ENCODE peak calls at places on chromosomes 2 and 18, in eight cellular contexts. C is cardiac muscle cell, M is upper lobe of right lung, Q is endodermal cell, J is hepatocyte, O is left ventricle myocardium inferior, Z is left lung, W is RWPE2. D is an unnamed sample.

GRCh38 chr2:100818003-100818605 is 1.8 kb upstream of the NPAS2 start:
- DNase-seq in M (no peak), J (no peak), Q (no peak), W (no peak), O (no peak), C (peak; percentile 73), Z (no peak), D (no peak)

GRCh38 chr2:212265777-212266176 is 272.8 kb downstream of the ERBB4 start:
- DNase-seq in C (no peak), Z (no peak), J (no peak), O (no peak), Q (no peak), W (no peak), M (no peak), D (no peak)

GRCh38 chr2:193382583-193382982 is 1187.8 kb upstream of the TMEFF2 start:
- DNase-seq in M (no peak), Q (peak; percentile 62), Z (no peak), W (no peak), C (no peak), O (no peak), J (no peak), D (no peak)

GRCh38 chr2:170258382-170258781 is 80.4 kb downstream of the MYO3B start:
- DNase-seq in M (no peak), C (no peak), Q (no peak), Z (no peak), W (no peak), J (no peak), O (no peak), D (no peak)

GRCh38 chr2:70124983-70125480 is 37.8 kb downstream of the PCBP1 start:
- DNase-seq in Z (peak; percentile 92), O (peak; percentile 66), Q (peak; percentile 79), J (peak; percentile 77), C (peak; percentile 64), M (peak; percentile 88), W (no peak), D (peak; percentile 75)

GRCh38 chr2:239143858-239144712 is 256.7 kb downstream of the HDAC4 start:
- DNase-seq in Z (peak; percentile 57), J (peak; percentile 57), C (peak; percentile 69), M (no peak), Q (peak; percentile 79), W (no peak), O (no peak), D (no peak)

GRCh38 chr2:27737676-27738348 is 33.7 kb upstream of the MRPL33 start:
- DNase-seq in J (peak; percentile 70), O (no peak), Z (no peak), M (no peak), C (peak; percentile 93), Q (no peak), W (no peak), D (no peak)

GRCh38 chr2:118847447-118848172 is at the start of gene EN1:
- DNase-seq in J (peak; percentile 51), Q (peak; percentile 91), Z (no peak), M (no peak), C (peak; percentile 86), O (no peak), W (no peak), D (no peak)

GRCh38 chr2:20478961-20479360 is 32.1 kb downstream of the RHOB start:
- DNase-seq in J (no peak), W (no peak), Z (no peak), M (peak; percentile 37), C (no peak), O (no peak), Q (peak; percentile 9), D (no peak)

GRCh38 chr18:79405781-79406575 is 10.2 kb downstream of the NFATC1 start:
- DNase-seq in Z (peak; percentile 89), Q (no peak), W (no peak), M (peak; percentile 85), J (no peak), O (peak; percentile 54), C (no peak), D (peak; percentile 73)

GRCh38 chr2:70122470-70122869 is 35.2 kb downstream of the PCBP1 start:
- DNase-seq in C (no peak), Z (no peak), O (no peak), M (no peak), Q (no peak), W (no peak), J (no peak), D (no peak)

GRCh38 chr18:1075310-1075709 is 170.6 kb downstream of the ADCYAP1 start:
- DNase-seq in Q (no peak), M (no peak), O (no peak), C (no peak), J (peak; percentile 37), Z (no peak), W (no peak), D (no peak)
- TF ChIP-seq CTCF in Q (no peak), M (no peak), O (no peak), C (no peak), J (no peak), Z (no peak), W (no peak), D (no peak)

DNA sequence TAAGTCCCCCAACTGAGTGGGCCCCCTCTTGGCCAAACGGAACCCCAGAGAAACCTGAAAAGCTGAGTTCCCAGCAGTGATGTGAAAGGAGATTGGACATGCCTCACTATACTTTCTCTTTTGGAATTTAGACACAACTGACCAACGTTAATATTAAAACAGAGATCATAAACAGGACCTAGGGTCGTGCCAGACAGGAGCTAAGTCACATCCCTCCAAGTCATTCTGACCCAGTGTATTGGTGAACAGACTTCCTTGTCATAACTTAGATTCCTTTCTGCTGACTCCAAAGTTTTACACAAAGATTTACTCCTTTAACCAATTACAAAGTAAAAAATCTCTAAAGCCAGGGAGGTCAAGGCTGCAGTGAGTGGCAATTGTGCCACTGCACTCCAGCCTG is 46.9 kb downstream of the UXS1 start:
- DNase-seq in O (no peak), Q (no peak), C (peak; percentile 42), M (no peak), W (no peak), J (no peak), Z (no peak), D (no peak)
- H3K4me1 ChIP-seq in O (peaks cover 16% of the 10 kb centered on the region), Q (no peaks in the 10 kb centered on the region), C (peaks cover 15% of the 10 kb centered on the region), M (no peaks in the 10 kb centered on the region), W (peaks cover 14% of the 10 kb centered on the region), J (peaks cover 8% of the 10 kb centered on the region), Z (no peaks in the 10 kb centered on the region), D (no peaks in the 10 kb centered on the region)

GRCh38 chr2:196066794-196067382 is 1.7 kb downstream of the DNAH7 start:
- DNase-seq in W (no peak), C (peak; percentile 45), O (no peak), Z (no peak), M (no peak), Q (no peak), J (peak; percentile 38), D (no peak)

GRCh38 chr2:196073521-196073920 is 4.9 kb upstream of the DNAH7 start:
- DNase-seq in O (no peak), J (peak; percentile 18), Z (no peak), M (no peak), Q (no peak), C (no peak), W (no peak), D (no peak)

GRCh38 chr2:196063773-196064172 is 4.9 kb downstream of the DNAH7 start:
- DNase-seq in Q (no peak), W (no peak), C (no peak), J (no peak), M (no peak), Z (no peak), O (no peak), D (no peak)

DNA sequence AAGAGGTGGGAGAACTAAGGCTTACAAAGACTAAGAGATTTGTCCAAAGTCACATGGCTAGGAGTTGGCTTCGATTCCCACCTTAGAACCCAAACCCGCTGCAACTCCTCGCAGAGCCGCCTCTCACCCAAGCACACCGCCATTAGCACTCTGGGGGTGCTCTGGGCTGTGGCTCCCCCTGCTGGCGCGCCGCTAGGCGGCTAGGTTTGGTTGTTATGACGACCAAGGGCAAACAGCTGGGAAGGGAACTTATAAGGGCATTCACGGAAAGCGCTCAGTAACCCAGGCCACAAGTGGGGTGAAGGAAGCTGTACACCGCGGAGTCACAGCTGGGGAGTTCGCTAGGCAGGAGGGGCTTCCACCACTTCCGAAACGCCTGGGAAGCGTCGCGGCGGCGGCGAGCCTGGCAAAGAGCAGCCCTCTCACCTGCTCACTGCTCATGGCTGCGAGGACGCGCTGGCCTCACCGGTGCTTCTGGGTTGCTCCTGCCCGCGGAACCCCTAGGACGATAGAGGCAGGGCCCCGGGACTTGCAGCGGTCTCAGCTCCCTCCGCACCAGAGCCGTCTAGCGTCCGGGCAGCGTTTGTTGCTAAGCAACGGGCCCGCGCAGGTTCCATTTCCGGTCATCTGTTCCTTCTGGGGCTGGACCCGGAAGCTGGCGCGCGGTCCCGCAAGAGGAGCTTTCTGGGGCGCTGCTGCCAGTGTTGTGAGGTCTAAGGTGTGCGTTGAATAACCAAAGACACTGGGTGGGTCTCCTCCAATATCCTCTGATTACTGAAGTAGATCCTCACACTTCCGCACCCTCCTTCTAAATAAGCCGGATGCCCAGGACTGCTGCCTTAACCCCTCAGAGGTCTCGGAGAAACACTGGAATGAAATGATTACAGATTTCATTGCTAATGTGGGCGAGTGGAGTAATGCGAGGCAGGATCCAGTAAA is at the start of gene DNAH7:
- DNase-seq in O (peak; percentile 90), M (peak; percentile 96), J (peak; percentile 93), Q (peak; percentile 96), Z (peak; percentile 96), W (peak; percentile 79), C (peak; percentile 87), D (peak; percentile 59)
- TF ChIP-seq CTCF in O (peak; percentile 75), M (peak; percentile 74), J (peak; percentile 96), Q (peak; percentile 96), Z (peak; percentile 91), W (peak; percentile 98), C (peak; percentile 11), D (no peak)

GRCh38 chr2:60534034-60534393 is 19.4 kb downstream of the BCL11A start:
- DNase-seq in M (no peak), W (no peak), Q (peak; percentile 83), C (no peak), J (no peak), Z (no peak), O (no peak), D (no peak)

GRCh38 chr2:60531638-60532216 is 21.7 kb downstream of the BCL11A start:
- DNase-seq in C (no peak), M (no peak), O (no peak), J (no peak), W (no peak), Z (peak; percentile 61), Q (peak; percentile 80), D (no peak)

GRCh38 chr2:60532421-60532820 is 21.0 kb downstream of the BCL11A start:
- DNase-seq in C (no peak), W (no peak), Q (no peak), M (no peak), Z (no peak), J (no peak), O (no peak), D (no peak)

GRCh38 chr2:60535392-60536312 is 17.8 kb downstream of the BCL11A start:
- DNase-seq in Z (no peak), M (no peak), O (no peak), W (no peak), J (no peak), C (no peak), Q (peak; percentile 54), D (no peak)

GRCh38 chr2:60533114-60534033 is 20.1 kb downstream of the BCL11A start:
- DNase-seq in J (peak; percentile 53), Q (no peak), W (no peak), Z (no peak), O (no peak), M (no peak), C (peak; percentile 22), D (no peak)
- H3K4me1 ChIP-seq in J (peaks cover 90% of the 10 kb centered on the region), Q (peaks cover 50% of the 10 kb centered on the region), W (peaks cover 12% of the 10 kb centered on the region), Z (peaks cover 45% of the 10 kb centered on the region), O (peaks cover 86% of the 10 kb centered on the region), M (peaks cover 20% of the 10 kb centered on the region), C (peaks cover 79% of the 10 kb centered on the region), D (no peaks in the 10 kb centered on the region)